ENCODE peak calls at places on chromosome 16, in five cellular contexts. O is fibroblast of lung, I is mesendoderm, W is H9, M is PC-9. J is an unnamed sample.

GRCh38 chr16:13885700-13886099 is 34.3 kb upstream of the ERCC4 start:
- DNase-seq in O (no peak), I (no peak), W (no peak), M (no peak), J (no peak)

GRCh38 chr16:86823895-86824671 is 245.7 kb downstream of the FOXL1 start:
- DNase-seq in O (peak; percentile 80), I (no peak), W (no peak), M (no peak), J (no peak)

GRCh38 chr16:56382901-56383355 is 42.4 kb downstream of the AMFR start:
- DNase-seq in O (no peak), I (peak; percentile 78), W (no peak), M (peak; percentile 92), J (no peak)

GRCh38 chr16:25126820-25127232 is 15.3 kb downstream of the LCMT1 start:
- DNase-seq in O (peak; percentile 79), I (peak; percentile 53), W (no peak), M (peak; percentile 81), J (no peak)

GRCh38 chr16:57258910-57259475 is 13.9 kb downstream of the ARL2BP start:
- DNase-seq in O (no peak), I (no peak), W (no peak), M (no peak), J (no peak)

GRCh38 chr16:85563031-85563430 is 50.1 kb upstream of the GSE1 start:
- DNase-seq in O (no peak), I (no peak), W (no peak), M (no peak), J (no peak)

GRCh38 chr16:27365142-27366089 is 36.6 kb upstream of the IL21R start:
- DNase-seq in O (no peak), I (peak; percentile 75), W (no peak), M (peak; percentile 92), J (no peak)

GRCh38 chr16:69150146-69150865 is 17.9 kb downstream of the UTP4 start:
- DNase-seq in O (peak; percentile 87), I (peak; percentile 80), W (peak; percentile 48), M (peak; percentile 53), J (peak; percentile 87)

GRCh38 chr16:23435500-23435899 is 17.5 kb downstream of the COG7 start:
- DNase-seq in O (peak; percentile 61), I (peak; percentile 67), W (peak; percentile 71), M (peak; percentile 55), J (peak; percentile 79)

GRCh38 chr16:27404163-27404823 is 2.3 kb downstream of the IL21R start:
- DNase-seq in O (no peak), I (no peak), W (no peak), M (no peak), J (no peak)

GRCh38 chr16:82980810-82981209 is 354.0 kb downstream of the CDH13 start:
- DNase-seq in O (no peak), I (no peak), W (no peak), M (no peak), J (no peak)

GRCh38 chr16:24852281-24852721 is 6.5 kb downstream of the SLC5A11 start:
- DNase-seq in O (no peak), I (no peak), W (no peak), M (no peak), J (peak; percentile 18)

GRCh38 chr16:30609002-30609927 is 924 bp downstream of the ZNF689 start:
- DNase-seq in O (peak; percentile 42), I (peak; percentile 67), W (peak; percentile 39), M (no peak), J (peak; percentile 31)

GRCh38 chr16:54657058-54657708 is 273.5 kb upstream of the IRX5 start:
- DNase-seq in O (no peak), I (peak; percentile 70), W (peak; percentile 42), M (peak; percentile 83), J (no peak)

GRCh38 chr16:82454152-82454551 is 172.6 kb upstream of the CDH13 start:
- DNase-seq in O (no peak), I (no peak), W (no peak), M (no peak), J (no peak)

GRCh38 chr16:22232277-22233049 is 26.4 kb downstream of the EEF2K start:
- DNase-seq in O (peak; percentile 16), I (no peak), W (no peak), M (peak; percentile 94), J (no peak)

GRCh38 chr16:87764600-87765472 is 950 bp downstream of the KLHDC4 start:
- DNase-seq in O (no peak), I (no peak), W (no peak), M (no peak), J (no peak)

GRCh38 chr16:81189100-81189664 is 49.3 kb upstream of the BCO1 start:
- DNase-seq in O (peak; percentile 67), I (no peak), W (no peak), M (no peak), J (no peak)

GRCh38 chr16:87369796-87370719 is 13.5 kb downstream of the FBXO31 start:
- DNase-seq in O (no peak), I (no peak), W (no peak), M (no peak), J (peak; percentile 2)

DNA sequence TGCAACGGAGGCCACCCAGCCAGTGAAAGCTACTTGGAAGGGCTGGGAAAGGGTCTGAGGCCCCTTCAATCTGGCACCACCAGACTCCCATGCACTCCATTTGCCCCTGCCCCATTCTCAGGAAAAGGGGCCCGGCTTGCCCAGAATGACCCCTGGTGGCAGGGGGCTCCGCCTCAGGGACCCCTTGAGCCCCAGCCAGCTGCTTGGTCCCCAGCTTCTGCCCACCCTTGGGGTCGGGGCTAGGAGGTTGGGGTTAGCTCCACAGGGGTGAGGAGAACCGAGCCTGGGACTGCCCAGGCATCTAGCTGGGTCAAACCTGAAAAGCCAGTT is 1.3 kb downstream of the RHBDF1 start:
- DNase-seq in O (no peak), I (no peak), W (no peak), M (no peak), J (no peak)
- H3K4me2 ChIP-seq in O (peak overlapping the region; percentile 93), I (peak overlapping the region; percentile 67), W (peak overlapping the region; percentile 70), M (peak overlapping the region; percentile 92), J (peak overlapping the region; percentile 82)

GRCh38 chr16:4376820-4377572 is 5.3 kb downstream of the VASN start:
- DNase-seq in O (no peak), I (peak; percentile 72), W (no peak), M (no peak), J (no peak)

GRCh38 chr16:4378202-4378666 is 6.6 kb downstream of the VASN start:
- DNase-seq in O (no peak), I (no peak), W (no peak), M (no peak), J (no peak)

GRCh38 chr16:4380131-4381063 is 8.7 kb downstream of the VASN start:
- DNase-seq in O (no peak), I (no peak), W (no peak), M (no peak), J (no peak)

GRCh38 chr16:4377573-4378146 is 6.0 kb downstream of the VASN start:
- DNase-seq in O (no peak), I (peak; percentile 67), W (no peak), M (no peak), J (peak; percentile 40)

GRCh38 chr16:4379001-4379688 is 7.5 kb downstream of the VASN start:
- DNase-seq in O (no peak), I (no peak), W (no peak), M (no peak), J (no peak)
- H3K4me2 ChIP-seq in O (no peak overlapping the region), I (no peak overlapping the region), W (no peak overlapping the region), M (no peak overlapping the region), J (no peak overlapping the region)

DNA sequence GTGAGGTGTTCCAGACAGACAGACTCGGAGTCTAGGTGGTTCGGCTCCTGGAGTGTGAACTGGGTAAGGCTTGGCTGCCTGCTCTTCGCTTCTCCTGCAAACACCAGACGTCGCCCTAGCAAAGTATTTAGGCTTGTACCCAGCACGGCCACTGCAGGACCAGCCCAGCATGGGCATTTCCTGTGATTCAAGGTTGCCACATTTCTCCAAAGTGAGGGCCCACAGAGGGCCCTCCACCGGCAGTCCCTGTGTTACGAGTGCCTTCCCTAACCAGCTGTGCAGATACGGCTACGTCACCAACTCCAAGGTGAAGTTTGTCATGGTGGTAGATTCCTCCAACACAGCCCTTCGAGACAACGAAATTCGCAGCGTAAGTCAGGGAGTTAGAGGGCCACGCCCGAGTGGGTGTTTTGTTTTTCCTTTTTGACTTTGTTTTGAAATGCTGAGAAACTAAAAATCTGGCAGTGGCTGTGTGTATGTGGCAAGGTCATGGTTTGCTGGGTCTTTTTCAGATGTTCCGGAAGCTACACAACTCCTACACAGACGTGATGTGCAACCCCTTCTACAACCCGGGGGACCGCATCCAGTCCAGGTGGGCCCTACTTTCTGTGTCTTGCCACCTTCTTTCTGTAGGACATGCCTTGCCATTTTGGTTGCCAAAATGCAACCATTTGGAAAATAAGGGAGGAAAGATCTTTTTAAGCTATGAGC is 2.6 kb downstream of the TRAPPC2L start:
- DNase-seq in O (no peak), I (no peak), W (no peak), M (no peak), J (no peak)
- H3K4me2 ChIP-seq in O (no peak overlapping the region), I (no peak overlapping the region), W (no peak overlapping the region), M (no peak overlapping the region), J (no peak overlapping the region)

GRCh38 chr16:48536600-48537200 is 73.3 kb downstream of the N4BP1 start:
- DNase-seq in O (peak; percentile 47), I (no peak), W (no peak), M (no peak), J (no peak)
- H3K4me2 ChIP-seq in O (no peak overlapping the region), I (no peak overlapping the region), W (no peak overlapping the region), M (no peak overlapping the region), J (peak overlapping the region; percentile 1)

GRCh38 chr16:66841366-66841765 is 2.8 kb upstream of the CA7 start:
- DNase-seq in O (no peak), I (no peak), W (no peak), M (no peak), J (no peak)
- H3K4me2 ChIP-seq in O (no peak overlapping the region), I (no peak overlapping the region), W (no peak overlapping the region), M (no peak overlapping the region), J (no peak overlapping the region)

GRCh38 chr16:76303637-76304314 is 26.6 kb downstream of the CNTNAP4 start:
- DNase-seq in O (no peak), I (no peak), W (no peak), M (no peak), J (no peak)
- H3K4me2 ChIP-seq in O (no peak overlapping the region), I (no peak overlapping the region), W (no peak overlapping the region), M (no peak overlapping the region), J (no peak overlapping the region)

GRCh38 chr16:49835116-49835880 is 20.6 kb downstream of the ZNF423 start:
- DNase-seq in O (no peak), I (no peak), W (no peak), M (no peak), J (no peak)
- H3K4me2 ChIP-seq in O (no peak overlapping the region), I (no peak overlapping the region), W (no peak overlapping the region), M (no peak overlapping the region), J (peak overlapping the region; percentile 59)

GRCh38 chr16:340370-341091 is 12.0 kb downstream of the AXIN1 start:
- DNase-seq in O (no peak), I (no peak), W (no peak), M (no peak), J (peak; percentile 1)
- H3K4me2 ChIP-seq in O (no peak overlapping the region), I (no peak overlapping the region), W (no peak overlapping the region), M (no peak overlapping the region), J (no peak overlapping the region)

J was measured in neural progenitor cell.